ENCODE peak calls at places on chromosomes 5 and 9, in five cellular contexts. Q is PC-3, J is tibial nerve, Z is GM23338, Y is foreskin fibroblast. P is an unnamed sample.
A peak's percentile ranks its signal among the peaks of the same experiment; 100 is the strongest.

GRCh38 chr5:139389701-139390638 is at the start of gene MZB1:
- DNase-seq in Q (no peak), J (no peak), Z (no peak), Y (no peak), P (no peak)

GRCh38 chr5:132905938-132906337 is 32.5 kb downstream of the LEAP2 start:
- DNase-seq in Q (no peak), J (no peak), Z (peak; percentile 32), Y (peak; percentile 10), P (no peak)

GRCh38 chr9:83434254-83434653 is 103.9 kb downstream of the FRMD3 start:
- DNase-seq in Q (peak; percentile 54), J (no peak), Z (no peak), Y (no peak), P (no peak)

GRCh38 chr5:169099801-169100734 is 200.9 kb downstream of the SLIT3 start:
- DNase-seq in Q (no peak), J (no peak), Z (no peak), Y (peak; percentile 48), P (no peak)

GRCh38 chr9:75962186-75963036 is 71.9 kb downstream of the PCSK5 start:
- DNase-seq in Q (no peak), J (peak; percentile 29), Z (no peak), Y (peak; percentile 29), P (no peak)

GRCh38 chr9:109399258-109399767 is 78.5 kb upstream of the EPB41L4B start:
- DNase-seq in Q (no peak), J (no peak), Z (no peak), Y (no peak), P (no peak)

GRCh38 chr5:151448038-151448985 is 909 bp downstream of the SLC36A1 start:
- DNase-seq in Q (peak; percentile 60), J (no peak), Z (peak; percentile 77), Y (peak; percentile 35), P (peak; percentile 21)

GRCh38 chr9:6109571-6109970 is 94.1 kb upstream of the RANBP6 start:
- DNase-seq in Q (no peak), J (no peak), Z (no peak), Y (no peak), P (no peak)

GRCh38 chr5:5767286-5767928 is 344.9 kb downstream of the ICE1 start:
- DNase-seq in Q (no peak), J (no peak), Z (no peak), Y (no peak), P (no peak)

GRCh38 chr5:43729846-43730478 is 127.0 kb downstream of the NNT start:
- DNase-seq in Q (peak; percentile 55), J (no peak), Z (peak; percentile 43), Y (peak; percentile 46), P (no peak)

GRCh38 chr9:92949266-92949982 is 2.1 kb downstream of the FGD3 start:
- DNase-seq in Q (no peak), J (no peak), Z (no peak), Y (no peak), P (no peak)

GRCh38 chr5:125140855-125141254 is 394.4 kb upstream of the ZNF608 start:
- DNase-seq in Q (peak; percentile 5), J (no peak), Z (no peak), Y (peak; percentile 81), P (no peak)

GRCh38 chr9:91676042-91676441 is 252.4 kb upstream of the NFIL3 start:
- DNase-seq in Q (peak; percentile 64), J (no peak), Z (no peak), Y (peak; percentile 54), P (no peak)

GRCh38 chr9:99109522-99109921 is 4.6 kb downstream of the TGFBR1 start:
- DNase-seq in Q (no peak), J (no peak), Z (no peak), Y (peak; percentile 82), P (no peak)

GRCh38 chr5:74544811-74545210 is 95.7 kb downstream of the ENC1 start:
- DNase-seq in Q (no peak), J (no peak), Z (no peak), Y (no peak), P (no peak)

GRCh38 chr5:50593681-50594080 is 72.8 kb upstream of the PARP8 start:
- DNase-seq in Q (no peak), J (no peak), Z (no peak), Y (peak; percentile 5), P (no peak)

GRCh38 chr5:69136296-69136695 is 30.7 kb upstream of the CCNB1 start:
- DNase-seq in Q (no peak), J (no peak), Z (no peak), Y (no peak), P (no peak)

GRCh38 chr5:68464424-68464823 is 248.9 kb downstream of the PIK3R1 start:
- DNase-seq in Q (peak; percentile 2), J (no peak), Z (no peak), Y (peak; percentile 45), P (no peak)

GRCh38 chr5:9188131-9188530 is 357.7 kb downstream of the SEMA5A start:
- DNase-seq in Q (peak; percentile 61), J (no peak), Z (no peak), Y (peak; percentile 90), P (no peak)

GRCh38 chr5:159332800-159333563 is 2.7 kb upstream of the IL12B start:
- DNase-seq in Q (no peak), J (no peak), Z (no peak), Y (no peak), P (no peak)

GRCh38 chr9:5714501-5715401 is 85.8 kb downstream of the RIC1 start:
- DNase-seq in Q (peak; percentile 78), J (no peak), Z (peak; percentile 67), Y (peak; percentile 48), P (no peak)

GRCh38 chr5:90408571-90409317 is 812 bp downstream of the CETN3 start:
- DNase-seq in Q (peak; percentile 63), J (no peak), Z (peak; percentile 29), Y (no peak), P (peak; percentile 7)

GRCh38 chr5:110478899-110479298 is 247.6 kb downstream of the TMEM232 start:
- DNase-seq in Q (peak; percentile 66), J (no peak), Z (no peak), Y (peak; percentile 46), P (no peak)

GRCh38 chr9:106657951-106658350 is 205.0 kb upstream of the ZNF462 start:
- DNase-seq in Q (no peak), J (no peak), Z (no peak), Y (no peak), P (no peak)

GRCh38 chr5:143124593-143124992 is 278.9 kb downstream of the NR3C1 start:
- DNase-seq in Q (no peak), J (no peak), Z (no peak), Y (no peak), P (no peak)

GRCh38 chr9:132008184-132008781 is 71.4 kb downstream of the MED27 start:
- DNase-seq in Q (peak; percentile 77), J (no peak), Z (no peak), Y (peak; percentile 69), P (no peak)

GRCh38 chr5:141753971-141754713 is 72.1 kb upstream of the ARAP3 start:
- DNase-seq in Q (peak; percentile 63), J (no peak), Z (peak; percentile 93), Y (peak; percentile 68), P (peak; percentile 74)

GRCh38 chr9:98691890-98692289 is 16.8 kb downstream of the GABBR2 start:
- DNase-seq in Q (no peak), J (no peak), Z (no peak), Y (no peak), P (no peak)

GRCh38 chr9:134181648-134182034 is 17.3 kb upstream of the RNU6ATAC start:
- DNase-seq in Q (no peak), J (no peak), Z (no peak), Y (no peak), P (no peak)

GRCh38 chr9:123073991-123074422 is 40.5 kb downstream of the GPR21 start:
- DNase-seq in Q (no peak), J (no peak), Z (no peak), Y (peak; percentile 62), P (no peak)

GRCh38 chr5:136212252-136212721 is 19.3 kb upstream of the SMIM32 start:
- DNase-seq in Q (peak; percentile 55), J (no peak), Z (peak; percentile 80), Y (peak; percentile 72), P (peak; percentile 74)

GRCh38 chr5:1901081-1901480 is 18.4 kb upstream of the IRX4 start:
- DNase-seq in Q (no peak), J (no peak), Z (no peak), Y (peak; percentile 66), P (no peak)

GRCh38 chr5:167255931-167256330 is 1035.5 kb upstream of the WWC1 start:
- DNase-seq in Q (no peak), J (no peak), Z (no peak), Y (no peak), P (no peak)

GRCh38 chr5:167263185-167263584 is 1028.3 kb upstream of the WWC1 start:
- DNase-seq in Q (no peak), J (no peak), Z (no peak), Y (no peak), P (no peak)

GRCh38 chr5:167261309-167262100 is 1029.9 kb upstream of the WWC1 start:
- DNase-seq in Q (no peak), J (no peak), Z (peak; percentile 74), Y (no peak), P (no peak)
- TF ChIP-seq CTCF in Q (peak; percentile 33), J (no peak), Z (peak; percentile 90), Y (peak; percentile 32), P (peak; percentile 22)

GRCh38 chr5:10715605-10716004 is 45.4 kb downstream of the DAP start:
- DNase-seq in Q (no peak), J (no peak), Z (no peak), Y (no peak), P (no peak)
- TF ChIP-seq CTCF in Q (no peak), J (no peak), Z (no peak), Y (no peak), P (no peak)

DNA sequence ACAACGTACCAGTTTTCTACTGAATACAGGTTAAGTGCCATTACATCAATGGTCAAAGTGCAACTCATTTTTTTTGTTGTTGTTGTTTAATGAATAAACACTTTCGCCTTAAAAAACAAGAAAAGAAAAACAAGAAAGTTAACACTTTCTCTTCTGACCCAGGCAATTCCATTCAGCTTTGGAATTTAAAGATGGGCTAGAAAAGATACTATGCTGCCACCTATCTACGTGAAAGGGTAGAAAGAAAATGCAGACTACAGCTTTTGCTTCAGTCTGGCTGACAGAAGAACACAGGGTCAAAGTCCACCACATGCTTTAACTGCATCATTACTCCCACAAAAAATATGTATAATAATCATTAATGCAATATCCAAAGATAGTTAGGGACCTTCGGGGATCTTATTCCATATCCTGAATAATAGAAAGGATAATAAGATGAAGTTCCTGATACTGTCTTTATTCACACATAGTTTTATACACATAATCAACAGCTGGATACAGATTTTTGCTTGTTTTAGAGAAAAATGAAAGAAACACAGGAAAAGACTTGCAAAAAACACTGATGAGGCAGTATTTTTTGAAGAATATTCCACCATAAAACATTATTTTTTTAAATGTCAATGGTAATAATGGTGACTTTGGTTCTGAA is 40.4 kb downstream of the ZDHHC21 start:
- DNase-seq in Q (peak; percentile 37), J (no peak), Z (peak; percentile 76), Y (peak; percentile 16), P (no peak)
- TF ChIP-seq CTCF in Q (peak; percentile 70), J (peak; percentile 26), Z (peak; percentile 79), Y (peak; percentile 44), P (peak; percentile 53)

GRCh38 chr5:150401376-150402201 is 11.1 kb downstream of the CD74 start:
- DNase-seq in Q (no peak), J (no peak), Z (no peak), Y (no peak), P (no peak)

GRCh38 chr5:150402901-150403342 is 9.8 kb downstream of the CD74 start:
- DNase-seq in Q (no peak), J (no peak), Z (no peak), Y (no peak), P (no peak)

GRCh38 chr5:150401076-150401375 is 11.7 kb downstream of the CD74 start:
- DNase-seq in Q (no peak), J (no peak), Z (no peak), Y (no peak), P (no peak)

GRCh38 chr5:150400327-150401075 is 12.2 kb downstream of the CD74 start:
- DNase-seq in Q (no peak), J (no peak), Z (no peak), Y (no peak), P (no peak)

GRCh38 chr5:150402226-150402773 is 10.4 kb downstream of the CD74 start:
- DNase-seq in Q (no peak), J (no peak), Z (no peak), Y (no peak), P (no peak)
- TF ChIP-seq CTCF in Q (no peak), J (no peak), Z (no peak), Y (no peak), P (no peak)

P was measured in nephron progenitor cell.